ENCODE peak calls at places on chromosomes 1 and 21, in seven cellular contexts. One of them, this sample, is unnamed.
A peak's percentile ranks its signal among the peaks of the same experiment; 100 is the strongest.

GRCh38 chr1:162285149-162285561 is 91.5 kb downstream of the SPATA46 start:
- DNase-seq in NT2/D1: no peak
- DNase-seq in IMR-90: no peak
- DNase-seq in fibroblast of lung: peak; percentile 48
- DNase-seq in neural progenitor cell: no peak
- DNase-seq in H9: no peak
- DNase-seq in mammary epithelial cell: peak; percentile 84
- DNase-seq in this sample: no peak

GRCh38 chr1:60924964-60925798 is 157.2 kb upstream of the NFIA start:
- DNase-seq in neural progenitor cell: no peak
- DNase-seq in IMR-90: no peak
- DNase-seq in mammary epithelial cell: no peak
- DNase-seq in NT2/D1: no peak
- DNase-seq in fibroblast of lung: no peak
- DNase-seq in H9: no peak
- DNase-seq in this sample: no peak

GRCh38 chr1:37692834-37693175 is 489 bp downstream of the CDCA8 start:
- DNase-seq in H9: no peak
- DNase-seq in IMR-90: no peak
- DNase-seq in mammary epithelial cell: no peak
- DNase-seq in neural progenitor cell: no peak
- DNase-seq in fibroblast of lung: no peak
- DNase-seq in NT2/D1: no peak
- DNase-seq in this sample: no peak

GRCh38 chr21:33266050-33266783 is at the start of gene IL10RB:
- DNase-seq in IMR-90: peak; percentile 39
- DNase-seq in neural progenitor cell: peak; percentile 88
- DNase-seq in H9: peak; percentile 78
- DNase-seq in mammary epithelial cell: peak; percentile 56
- DNase-seq in NT2/D1: peak; percentile 62
- DNase-seq in fibroblast of lung: peak; percentile 54
- DNase-seq in this sample: peak; percentile 92

GRCh38 chr1:58818075-58818474 is 34.2 kb upstream of the JUN start:
- DNase-seq in IMR-90: peak; percentile 97
- DNase-seq in fibroblast of lung: peak; percentile 97
- DNase-seq in mammary epithelial cell: peak; percentile 84
- DNase-seq in neural progenitor cell: no peak
- DNase-seq in H9: no peak
- DNase-seq in NT2/D1: no peak
- DNase-seq in this sample: no peak

GRCh38 chr1:110746644-110747259 is 72.0 kb upstream of the KCNA3 start:
- DNase-seq in mammary epithelial cell: peak; percentile 44
- DNase-seq in fibroblast of lung: peak; percentile 32
- DNase-seq in H9: peak; percentile 67
- DNase-seq in neural progenitor cell: peak; percentile 84
- DNase-seq in NT2/D1: peak; percentile 58
- DNase-seq in IMR-90: peak; percentile 53
- DNase-seq in this sample: peak; percentile 80

GRCh38 chr1:83999316-83999819 is 436 bp upstream of the TTLL7 start:
- DNase-seq in fibroblast of lung: peak; percentile 75
- DNase-seq in H9: peak; percentile 88
- DNase-seq in IMR-90: peak; percentile 69
- DNase-seq in neural progenitor cell: peak; percentile 94
- DNase-seq in mammary epithelial cell: no peak
- DNase-seq in NT2/D1: peak; percentile 69
- DNase-seq in this sample: no peak

GRCh38 chr1:186715887-186716809 is 35.9 kb upstream of the PTGS2 start:
- DNase-seq in mammary epithelial cell: no peak
- DNase-seq in H9: no peak
- DNase-seq in neural progenitor cell: no peak
- DNase-seq in IMR-90: peak; percentile 2
- DNase-seq in fibroblast of lung: no peak
- DNase-seq in NT2/D1: no peak
- DNase-seq in this sample: no peak

GRCh38 chr1:6614953-6615785 is 1.6 kb downstream of the PHF13 start:
- DNase-seq in neural progenitor cell: peak; percentile 41
- DNase-seq in fibroblast of lung: no peak
- DNase-seq in H9: no peak
- DNase-seq in NT2/D1: no peak
- DNase-seq in IMR-90: no peak
- DNase-seq in mammary epithelial cell: no peak
- DNase-seq in this sample: no peak

DNA sequence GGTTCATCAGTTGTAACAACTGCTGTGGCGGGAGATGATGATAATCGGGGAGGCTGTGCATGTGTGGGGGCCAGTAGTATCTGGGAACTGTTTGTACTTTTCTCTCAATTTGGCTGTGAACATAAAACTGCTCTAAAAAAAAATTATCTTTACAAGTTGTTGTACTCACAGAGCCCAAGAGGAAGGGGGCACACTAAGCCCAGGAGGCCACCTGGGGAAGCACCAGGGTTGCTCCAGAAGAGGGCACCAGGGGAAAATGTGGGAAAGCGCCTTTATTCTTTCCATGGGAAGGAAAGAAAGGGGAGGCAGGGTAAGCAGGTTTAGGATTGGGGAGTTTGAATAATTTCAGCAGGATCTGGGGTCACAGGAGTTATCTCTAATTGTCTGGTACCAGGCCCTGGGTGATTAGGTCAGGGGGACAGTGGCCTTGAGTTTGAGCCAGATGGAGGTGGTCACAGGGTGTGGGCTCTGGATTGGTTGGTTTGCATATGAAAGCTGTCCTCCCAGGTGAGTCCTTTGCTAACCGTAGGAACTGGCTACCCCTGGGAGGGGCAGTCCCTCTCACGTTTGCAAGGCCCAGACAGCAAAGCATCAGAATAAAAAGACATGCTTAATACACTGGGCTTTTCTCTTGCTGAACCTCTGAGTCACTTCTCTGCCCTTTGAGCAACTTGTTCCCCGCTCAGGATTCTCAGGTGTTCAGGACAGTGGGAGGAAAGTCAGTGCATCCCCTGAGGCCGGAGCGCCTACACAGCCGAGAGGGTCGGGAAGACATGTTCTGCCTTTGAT is 11.2 kb downstream of the MYOC start:
- DNase-seq in mammary epithelial cell: no peak
- DNase-seq in fibroblast of lung: no peak
- DNase-seq in H9: peak; percentile 84
- DNase-seq in NT2/D1: no peak
- DNase-seq in IMR-90: no peak
- DNase-seq in neural progenitor cell: peak; percentile 26
- DNase-seq in this sample: no peak
- H3K9ac ChIP-seq in mammary epithelial cell: no peak overlapping the region
- H3K9ac ChIP-seq in fibroblast of lung: no peak overlapping the region
- H3K9ac ChIP-seq in H9: no peak overlapping the region
- H3K9ac ChIP-seq in NT2/D1: no peak overlapping the region
- H3K9ac ChIP-seq in IMR-90: no peak overlapping the region
- H3K9ac ChIP-seq in neural progenitor cell: no peak overlapping the region
- H3K9ac ChIP-seq in this sample: no peak overlapping the region

DNA sequence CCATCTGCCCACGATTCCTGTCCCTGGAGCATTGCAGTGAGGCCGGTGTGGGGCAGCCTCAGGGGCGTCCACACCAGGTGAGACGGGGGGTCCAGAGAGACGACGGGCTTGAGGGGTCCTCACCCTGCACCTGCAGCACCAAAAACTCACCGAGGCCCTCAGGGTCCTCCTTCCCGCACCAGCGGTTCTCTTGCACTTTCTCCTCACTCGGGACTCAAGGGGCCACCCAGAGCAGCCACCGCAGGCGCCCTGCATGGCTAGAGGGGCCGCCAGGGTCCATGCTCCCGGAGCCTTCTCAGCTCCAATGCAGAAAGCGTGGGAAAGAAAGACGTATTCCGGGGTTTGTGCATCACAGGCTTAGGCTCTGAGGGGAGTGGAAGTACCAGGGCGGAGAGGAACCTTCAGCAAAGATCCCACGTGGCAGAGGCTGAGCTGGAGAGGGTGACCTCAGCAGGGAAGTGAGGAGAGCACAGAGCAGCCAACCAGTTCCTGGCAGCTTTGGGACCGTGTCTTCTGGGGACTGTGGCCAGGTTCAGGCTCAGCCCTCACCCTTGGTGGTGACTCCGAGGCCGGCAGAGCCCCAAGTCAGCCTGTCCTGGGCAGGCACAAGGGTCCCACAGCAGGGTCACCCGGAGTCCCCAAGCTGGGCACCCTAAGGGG is 19.5 kb upstream of the COL6A2 start:
- DNase-seq in NT2/D1: no peak
- DNase-seq in mammary epithelial cell: no peak
- DNase-seq in IMR-90: no peak
- DNase-seq in neural progenitor cell: no peak
- DNase-seq in H9: peak; percentile 26
- DNase-seq in fibroblast of lung: peak; percentile 76
- DNase-seq in this sample: no peak
- H3K9ac ChIP-seq in NT2/D1: no peak overlapping the region
- H3K9ac ChIP-seq in mammary epithelial cell: no peak overlapping the region
- H3K9ac ChIP-seq in IMR-90: no peak overlapping the region
- H3K9ac ChIP-seq in neural progenitor cell: no peak overlapping the region
- H3K9ac ChIP-seq in H9: no peak overlapping the region
- H3K9ac ChIP-seq in fibroblast of lung: peak overlapping the region; percentile 68
- H3K9ac ChIP-seq in this sample: no peak overlapping the region

GRCh38 chr1:121483234-121483633 is 298.5 kb downstream of the SRGAP2C start:
- DNase-seq in fibroblast of lung: no peak
- DNase-seq in H9: no peak
- DNase-seq in neural progenitor cell: no peak
- DNase-seq in mammary epithelial cell: no peak
- DNase-seq in IMR-90: no peak
- DNase-seq in NT2/D1: no peak
- DNase-seq in this sample: no peak

GRCh38 chr1:121483961-121484424 is 299.2 kb downstream of the SRGAP2C start:
- DNase-seq in NT2/D1: no peak
- DNase-seq in H9: no peak
- DNase-seq in fibroblast of lung: peak; percentile 80
- DNase-seq in IMR-90: peak; percentile 88
- DNase-seq in neural progenitor cell: no peak
- DNase-seq in mammary epithelial cell: peak; percentile 71
- DNase-seq in this sample: no peak
- H3K9ac ChIP-seq in NT2/D1: no peak overlapping the region
- H3K9ac ChIP-seq in H9: no peak overlapping the region
- H3K9ac ChIP-seq in fibroblast of lung: no peak overlapping the region
- H3K9ac ChIP-seq in IMR-90: no peak overlapping the region
- H3K9ac ChIP-seq in neural progenitor cell: no peak overlapping the region
- H3K9ac ChIP-seq in mammary epithelial cell: no peak overlapping the region
- H3K9ac ChIP-seq in this sample: no peak overlapping the region

GRCh38 chr1:232635279-232635678 is 5.3 kb upstream of the SIPA1L2 start:
- DNase-seq in IMR-90: no peak
- DNase-seq in H9: no peak
- DNase-seq in neural progenitor cell: no peak
- DNase-seq in fibroblast of lung: no peak
- DNase-seq in NT2/D1: no peak
- DNase-seq in mammary epithelial cell: no peak
- DNase-seq in this sample: no peak
- H3K9ac ChIP-seq in IMR-90: no peak overlapping the region
- H3K9ac ChIP-seq in H9: no peak overlapping the region
- H3K9ac ChIP-seq in neural progenitor cell: no peak overlapping the region
- H3K9ac ChIP-seq in fibroblast of lung: no peak overlapping the region
- H3K9ac ChIP-seq in NT2/D1: no peak overlapping the region
- H3K9ac ChIP-seq in mammary epithelial cell: no peak overlapping the region
- H3K9ac ChIP-seq in this sample: no peak overlapping the region

DNA sequence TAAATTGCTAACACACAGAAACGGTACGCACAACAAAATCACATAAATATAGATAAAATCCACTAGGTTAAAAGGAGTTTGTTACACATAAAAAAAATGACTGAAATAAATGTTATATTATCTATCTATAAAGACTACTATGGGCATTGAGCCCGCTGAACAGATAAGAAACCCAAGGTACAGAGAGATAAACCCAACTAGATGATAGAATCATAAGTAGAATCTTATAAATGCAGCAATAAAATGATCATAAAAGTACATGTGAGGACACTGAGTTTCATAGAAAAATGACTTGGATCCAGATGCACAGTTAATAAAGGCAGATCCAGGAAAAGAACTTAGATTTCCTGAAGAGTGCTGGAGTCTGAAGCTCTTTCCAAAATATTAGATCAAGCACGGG is 128.7 kb downstream of the RGS7 start:
- DNase-seq in NT2/D1: no peak
- DNase-seq in mammary epithelial cell: no peak
- DNase-seq in H9: no peak
- DNase-seq in neural progenitor cell: no peak
- DNase-seq in IMR-90: no peak
- DNase-seq in fibroblast of lung: no peak
- DNase-seq in this sample: no peak
- H3K9ac ChIP-seq in NT2/D1: no peak overlapping the region
- H3K9ac ChIP-seq in mammary epithelial cell: no peak overlapping the region
- H3K9ac ChIP-seq in H9: no peak overlapping the region
- H3K9ac ChIP-seq in neural progenitor cell: no peak overlapping the region
- H3K9ac ChIP-seq in IMR-90: no peak overlapping the region
- H3K9ac ChIP-seq in fibroblast of lung: no peak overlapping the region
- H3K9ac ChIP-seq in this sample: no peak overlapping the region

GRCh38 chr1:29171089-29171488 is 10.6 kb downstream of the SRSF4 start:
- DNase-seq in mammary epithelial cell: no peak
- DNase-seq in IMR-90: no peak
- DNase-seq in H9: no peak
- DNase-seq in NT2/D1: no peak
- DNase-seq in neural progenitor cell: no peak
- DNase-seq in fibroblast of lung: no peak
- DNase-seq in this sample: no peak
- H3K9ac ChIP-seq in mammary epithelial cell: no peak overlapping the region
- H3K9ac ChIP-seq in IMR-90: no peak overlapping the region
- H3K9ac ChIP-seq in H9: no peak overlapping the region
- H3K9ac ChIP-seq in NT2/D1: no peak overlapping the region
- H3K9ac ChIP-seq in neural progenitor cell: peak overlapping the region; percentile 27
- H3K9ac ChIP-seq in fibroblast of lung: no peak overlapping the region
- H3K9ac ChIP-seq in this sample: no peak overlapping the region

GRCh38 chr1:15324867-15325335 is 77.9 kb downstream of the FHAD1 start:
- DNase-seq in IMR-90: no peak
- DNase-seq in NT2/D1: no peak
- DNase-seq in H9: no peak
- DNase-seq in fibroblast of lung: no peak
- DNase-seq in mammary epithelial cell: no peak
- DNase-seq in neural progenitor cell: no peak
- DNase-seq in this sample: peak; percentile 20

GRCh38 chr1:15326691-15327530 is 79.9 kb downstream of the FHAD1 start:
- DNase-seq in H9: no peak
- DNase-seq in mammary epithelial cell: no peak
- DNase-seq in IMR-90: no peak
- DNase-seq in neural progenitor cell: peak; percentile 89
- DNase-seq in fibroblast of lung: peak; percentile 86
- DNase-seq in NT2/D1: no peak
- DNase-seq in this sample: no peak

GRCh38 chr1:15323351-15323988 is 76.4 kb downstream of the FHAD1 start:
- DNase-seq in H9: peak; percentile 76
- DNase-seq in fibroblast of lung: peak; percentile 60
- DNase-seq in mammary epithelial cell: peak; percentile 55
- DNase-seq in NT2/D1: peak; percentile 39
- DNase-seq in neural progenitor cell: peak; percentile 80
- DNase-seq in IMR-90: peak; percentile 80
- DNase-seq in this sample: peak; percentile 90

GRCh38 chr1:15323989-15324866 is 77.2 kb downstream of the FHAD1 start:
- DNase-seq in H9: no peak
- DNase-seq in IMR-90: no peak
- DNase-seq in NT2/D1: no peak
- DNase-seq in mammary epithelial cell: no peak
- DNase-seq in fibroblast of lung: no peak
- DNase-seq in neural progenitor cell: no peak
- DNase-seq in this sample: no peak

GRCh38 chr1:15325375-15326085 is 78.5 kb downstream of the FHAD1 start:
- DNase-seq in mammary epithelial cell: no peak
- DNase-seq in IMR-90: no peak
- DNase-seq in neural progenitor cell: no peak
- DNase-seq in fibroblast of lung: no peak
- DNase-seq in H9: no peak
- DNase-seq in NT2/D1: no peak
- DNase-seq in this sample: peak; percentile 56
- H3K9ac ChIP-seq in mammary epithelial cell: no peak overlapping the region
- H3K9ac ChIP-seq in IMR-90: no peak overlapping the region
- H3K9ac ChIP-seq in neural progenitor cell: no peak overlapping the region
- H3K9ac ChIP-seq in fibroblast of lung: no peak overlapping the region
- H3K9ac ChIP-seq in H9: no peak overlapping the region
- H3K9ac ChIP-seq in NT2/D1: no peak overlapping the region
- H3K9ac ChIP-seq in this sample: no peak overlapping the region